ENCODE peak calls at places on chromosome 12, in four cellular contexts. One of them, this sample, is unnamed.

GRCh38 chr12:70418101-70418500 is 52.0 kb downstream of the KCNMB4 start:
- DNase-seq in IMR-90: no peak
- DNase-seq in mesendoderm: peak; percentile 69
- DNase-seq in neuronal stem cell: no peak
- DNase-seq in this sample: no peak

GRCh38 chr12:116397148-116397547 is 119.7 kb upstream of the MED13L start:
- DNase-seq in IMR-90: peak; percentile 76
- DNase-seq in neuronal stem cell: no peak
- DNase-seq in mesendoderm: no peak
- DNase-seq in this sample: peak; percentile 30

GRCh38 chr12:110796952-110797351 is 49.8 kb upstream of the CCDC63 start:
- DNase-seq in neuronal stem cell: no peak
- DNase-seq in mesendoderm: no peak
- DNase-seq in IMR-90: no peak
- DNase-seq in this sample: peak; percentile 11

GRCh38 chr12:111386891-111387290 is 18.0 kb upstream of the PHETA1 start:
- DNase-seq in mesendoderm: no peak
- DNase-seq in neuronal stem cell: no peak
- DNase-seq in IMR-90: no peak
- DNase-seq in this sample: no peak

GRCh38 chr12:123253606-123254459 is 17.8 kb downstream of the CDK2AP1 start:
- DNase-seq in mesendoderm: no peak
- DNase-seq in IMR-90: no peak
- DNase-seq in neuronal stem cell: no peak
- DNase-seq in this sample: no peak

GRCh38 chr12:1842905-1843640 is 22.7 kb downstream of the LRTM2 start:
- DNase-seq in mesendoderm: no peak
- DNase-seq in IMR-90: no peak
- DNase-seq in neuronal stem cell: no peak
- DNase-seq in this sample: no peak

GRCh38 chr12:94265966-94266365 is 117.6 kb downstream of the PLXNC1 start:
- DNase-seq in IMR-90: no peak
- DNase-seq in mesendoderm: no peak
- DNase-seq in neuronal stem cell: no peak
- DNase-seq in this sample: no peak

GRCh38 chr12:51522696-51523095 is 68.3 kb upstream of the SCN8A start:
- DNase-seq in IMR-90: no peak
- DNase-seq in mesendoderm: no peak
- DNase-seq in neuronal stem cell: no peak
- DNase-seq in this sample: no peak

GRCh38 chr12:124388679-124389536 is 94.0 kb downstream of the RFLNA start:
- DNase-seq in IMR-90: peak; percentile 85
- DNase-seq in mesendoderm: peak; percentile 92
- DNase-seq in neuronal stem cell: peak; percentile 62
- DNase-seq in this sample: peak; percentile 77

GRCh38 chr12:52523825-52524224 is 3.6 kb upstream of the KRT5 start:
- DNase-seq in neuronal stem cell: no peak
- DNase-seq in IMR-90: no peak
- DNase-seq in mesendoderm: no peak
- DNase-seq in this sample: peak; percentile 81

GRCh38 chr12:51814311-51815088 is 34.0 kb downstream of the FIGNL2 start:
- DNase-seq in IMR-90: peak; percentile 66
- DNase-seq in mesendoderm: peak; percentile 82
- DNase-seq in neuronal stem cell: peak; percentile 70
- DNase-seq in this sample: peak; percentile 60

GRCh38 chr12:65631621-65632111 is 192.6 kb upstream of the HMGA2 start:
- DNase-seq in neuronal stem cell: no peak
- DNase-seq in mesendoderm: peak; percentile 49
- DNase-seq in IMR-90: peak; percentile 100
- DNase-seq in this sample: peak; percentile 90

GRCh38 chr12:92259852-92260251 is 114.2 kb upstream of the BTG1 start:
- DNase-seq in mesendoderm: no peak
- DNase-seq in IMR-90: peak; percentile 8
- DNase-seq in neuronal stem cell: no peak
- DNase-seq in this sample: no peak

GRCh38 chr12:121774968-121775474 is 18.5 kb downstream of the RHOF start:
- DNase-seq in neuronal stem cell: no peak
- DNase-seq in mesendoderm: peak; percentile 81
- DNase-seq in IMR-90: no peak
- DNase-seq in this sample: no peak

GRCh38 chr12:103827800-103828440 is 13.1 kb downstream of the NT5DC3 start:
- DNase-seq in mesendoderm: no peak
- DNase-seq in IMR-90: no peak
- DNase-seq in neuronal stem cell: no peak
- DNase-seq in this sample: no peak

GRCh38 chr12:108609535-108610335 is 11.9 kb upstream of the TMEM119 start:
- DNase-seq in IMR-90: peak; percentile 85
- DNase-seq in neuronal stem cell: no peak
- DNase-seq in mesendoderm: no peak
- DNase-seq in this sample: no peak

GRCh38 chr12:45299132-45299692 is 83.3 kb downstream of the ANO6 start:
- DNase-seq in neuronal stem cell: no peak
- DNase-seq in mesendoderm: peak; percentile 27
- DNase-seq in IMR-90: peak; percentile 64
- DNase-seq in this sample: peak; percentile 78

GRCh38 chr12:22283006-22283506 is 51.5 kb downstream of the ST8SIA1 start:
- DNase-seq in mesendoderm: no peak
- DNase-seq in IMR-90: peak; percentile 85
- DNase-seq in neuronal stem cell: no peak
- DNase-seq in this sample: no peak

GRCh38 chr12:123741937-123742572 is 20.0 kb upstream of the DNAH10 start:
- DNase-seq in neuronal stem cell: no peak
- DNase-seq in IMR-90: no peak
- DNase-seq in mesendoderm: no peak
- DNase-seq in this sample: no peak

GRCh38 chr12:32443491-32443890 is 44.1 kb downstream of the FGD4 start:
- DNase-seq in neuronal stem cell: no peak
- DNase-seq in mesendoderm: no peak
- DNase-seq in IMR-90: no peak
- DNase-seq in this sample: no peak

GRCh38 chr12:26963413-26963812 is 25.1 kb downstream of the FGFR1OP2 start:
- DNase-seq in IMR-90: peak; percentile 16
- DNase-seq in mesendoderm: no peak
- DNase-seq in neuronal stem cell: no peak
- DNase-seq in this sample: no peak

GRCh38 chr12:132014915-132015280 is 65.2 kb downstream of the EP400 start:
- DNase-seq in neuronal stem cell: no peak
- DNase-seq in IMR-90: no peak
- DNase-seq in mesendoderm: no peak
- DNase-seq in this sample: no peak

GRCh38 chr12:126636798-126637197 is 1571.6 kb downstream of the AACS start:
- DNase-seq in IMR-90: no peak
- DNase-seq in mesendoderm: no peak
- DNase-seq in neuronal stem cell: no peak
- DNase-seq in this sample: no peak
- H3K23ac ChIP-seq in IMR-90: no peak overlapping the region
- H3K23ac ChIP-seq in mesendoderm: no peak overlapping the region
- H3K23ac ChIP-seq in neuronal stem cell: no peak overlapping the region
- H3K23ac ChIP-seq in this sample: peak overlapping the region; percentile 19

GRCh38 chr12:24546661-24547060 is 402.2 kb downstream of the BCAT1 start:
- DNase-seq in neuronal stem cell: no peak
- DNase-seq in IMR-90: no peak
- DNase-seq in mesendoderm: no peak
- DNase-seq in this sample: no peak
- H3K23ac ChIP-seq in neuronal stem cell: no peak overlapping the region
- H3K23ac ChIP-seq in IMR-90: peak overlapping the region; percentile 83
- H3K23ac ChIP-seq in mesendoderm: no peak overlapping the region
- H3K23ac ChIP-seq in this sample: no peak overlapping the region

GRCh38 chr12:63811334-63811733 is 31.6 kb downstream of the RXYLT1 start:
- DNase-seq in mesendoderm: no peak
- DNase-seq in IMR-90: no peak
- DNase-seq in neuronal stem cell: no peak
- DNase-seq in this sample: no peak
- H3K23ac ChIP-seq in mesendoderm: no peak overlapping the region
- H3K23ac ChIP-seq in IMR-90: no peak overlapping the region
- H3K23ac ChIP-seq in neuronal stem cell: no peak overlapping the region
- H3K23ac ChIP-seq in this sample: peak overlapping the region; percentile 53

GRCh38 chr12:39125580-39125979 is 220.2 kb upstream of the CPNE8 start:
- DNase-seq in neuronal stem cell: no peak
- DNase-seq in IMR-90: no peak
- DNase-seq in mesendoderm: no peak
- DNase-seq in this sample: no peak
- H3K23ac ChIP-seq in neuronal stem cell: no peak overlapping the region
- H3K23ac ChIP-seq in IMR-90: no peak overlapping the region
- H3K23ac ChIP-seq in mesendoderm: no peak overlapping the region
- H3K23ac ChIP-seq in this sample: peak overlapping the region; percentile 77

DNA sequence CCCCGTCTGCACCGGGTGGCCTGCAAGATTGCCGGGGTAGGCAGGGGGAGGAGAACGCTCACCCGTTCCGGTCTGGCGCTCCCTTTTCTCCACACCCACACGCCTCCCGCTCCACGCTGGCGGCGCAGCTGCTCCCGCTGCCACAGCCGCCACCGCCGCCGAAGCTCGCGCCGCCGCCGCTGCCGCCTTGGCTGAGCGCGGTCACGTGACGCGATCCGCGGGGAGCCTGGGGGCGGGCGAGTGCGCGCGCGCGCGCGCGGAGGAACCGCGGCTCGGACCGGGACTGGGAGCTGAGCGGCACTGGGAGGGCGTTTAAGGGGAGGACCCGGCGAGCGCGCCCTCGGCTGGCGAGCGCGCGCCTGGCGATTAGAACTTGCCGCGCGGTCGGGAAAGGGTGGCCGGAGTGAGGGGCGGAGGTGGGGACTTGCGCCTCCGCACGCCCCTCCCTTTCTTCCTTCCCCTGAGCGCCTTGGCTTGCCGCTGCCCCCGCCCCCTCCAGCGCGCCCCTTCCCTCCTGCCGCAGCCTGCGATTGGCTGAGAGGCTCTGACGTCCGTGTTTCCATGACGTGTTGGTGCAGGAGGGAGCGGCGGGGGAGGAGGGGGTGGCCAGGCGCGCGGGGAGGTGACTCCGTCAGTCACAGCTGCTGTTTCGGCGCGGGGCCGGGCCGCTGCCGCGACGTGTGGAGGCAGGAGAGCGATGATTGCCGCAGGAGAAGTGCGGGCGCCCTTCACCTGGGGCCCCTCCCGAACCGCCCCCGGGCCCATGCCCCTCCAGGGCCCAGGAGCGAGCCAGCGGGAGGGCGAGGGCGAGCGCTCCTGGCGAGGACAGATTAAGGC is 737 bp upstream of the ATP2B1 start:
- DNase-seq in neuronal stem cell: peak; percentile 98
- DNase-seq in mesendoderm: peak; percentile 99
- DNase-seq in IMR-90: peak; percentile 99
- DNase-seq in this sample: peak; percentile 97
- H3K23ac ChIP-seq in neuronal stem cell: peak overlapping the region; percentile 95
- H3K23ac ChIP-seq in mesendoderm: peak overlapping the region; percentile 45
- H3K23ac ChIP-seq in IMR-90: peak overlapping the region; percentile 96
- H3K23ac ChIP-seq in this sample: no peak overlapping the region

This sample was measured in trophoblast cell.